ENCODE peak calls at places on chromosomes 16 and 17, in six cellular contexts. One of them, this sample, is unnamed. For H3K27me3, the result is how much of the 10 kb centered on the place peaks cover.

GRCh38 chr16:81567987-81568748 is 123.6 kb downstream of the CMIP start:
- DNase-seq in CD8-positive, alpha-beta memory T cell: no peak
- DNase-seq in brain microvascular endothelial cell: no peak
- DNase-seq in left lung: no peak
- DNase-seq in SJCRH30: no peak
- DNase-seq in CD4-positive, alpha-beta T cell: no peak
- DNase-seq in this sample: no peak

GRCh38 chr17:59859444-59860025 is 33.2 kb downstream of the TUBD1 start:
- DNase-seq in CD8-positive, alpha-beta memory T cell: peak
- DNase-seq in brain microvascular endothelial cell: peak
- DNase-seq in left lung: no peak
- DNase-seq in SJCRH30: peak
- DNase-seq in CD4-positive, alpha-beta T cell: no peak
- DNase-seq in this sample: peak

GRCh38 chr16:79188115-79188779 is 412.3 kb downstream of the MAF start:
- DNase-seq in CD8-positive, alpha-beta memory T cell: no peak
- DNase-seq in brain microvascular endothelial cell: no peak
- DNase-seq in left lung: no peak
- DNase-seq in SJCRH30: no peak
- DNase-seq in CD4-positive, alpha-beta T cell: no peak
- DNase-seq in this sample: no peak

GRCh38 chr16:57186630-57187507 is 740 bp downstream of the RSPRY1 start:
- DNase-seq in CD8-positive, alpha-beta memory T cell: peak
- DNase-seq in brain microvascular endothelial cell: peak
- DNase-seq in left lung: no peak
- DNase-seq in SJCRH30: peak
- DNase-seq in CD4-positive, alpha-beta T cell: no peak
- DNase-seq in this sample: peak

GRCh38 chr17:35890774-35891155 is 10.6 kb upstream of the CCL5 start:
- DNase-seq in CD8-positive, alpha-beta memory T cell: peak
- DNase-seq in brain microvascular endothelial cell: no peak
- DNase-seq in left lung: no peak
- DNase-seq in SJCRH30: no peak
- DNase-seq in CD4-positive, alpha-beta T cell: peak
- DNase-seq in this sample: peak

GRCh38 chr16:82192665-82193064 is 22.6 kb upstream of the MPHOSPH6 start:
- DNase-seq in CD8-positive, alpha-beta memory T cell: no peak
- DNase-seq in brain microvascular endothelial cell: peak
- DNase-seq in left lung: no peak
- DNase-seq in SJCRH30: no peak
- DNase-seq in CD4-positive, alpha-beta T cell: no peak
- DNase-seq in this sample: no peak

GRCh38 chr17:229130-229944 is 47.9 kb upstream of the DOC2B start:
- DNase-seq in CD8-positive, alpha-beta memory T cell: no peak
- DNase-seq in brain microvascular endothelial cell: peak
- DNase-seq in left lung: peak
- DNase-seq in SJCRH30: no peak
- DNase-seq in CD4-positive, alpha-beta T cell: no peak
- DNase-seq in this sample: no peak

GRCh38 chr17:61996916-61997605 is 68.0 kb downstream of the MED13 start:
- DNase-seq in CD8-positive, alpha-beta memory T cell: no peak
- DNase-seq in brain microvascular endothelial cell: no peak
- DNase-seq in left lung: no peak
- DNase-seq in SJCRH30: no peak
- DNase-seq in CD4-positive, alpha-beta T cell: no peak
- DNase-seq in this sample: no peak

GRCh38 chr17:29010129-29010528 is 4.3 kb upstream of the SEZ6 start:
- DNase-seq in CD8-positive, alpha-beta memory T cell: no peak
- DNase-seq in brain microvascular endothelial cell: no peak
- DNase-seq in left lung: no peak
- DNase-seq in SJCRH30: no peak
- DNase-seq in CD4-positive, alpha-beta T cell: no peak
- DNase-seq in this sample: no peak

GRCh38 chr16:27508476-27508875 is 41.2 kb downstream of the GTF3C1 start:
- DNase-seq in CD8-positive, alpha-beta memory T cell: no peak
- DNase-seq in brain microvascular endothelial cell: no peak
- DNase-seq in left lung: no peak
- DNase-seq in SJCRH30: no peak
- DNase-seq in CD4-positive, alpha-beta T cell: no peak
- DNase-seq in this sample: no peak

GRCh38 chr17:6435968-6436367 is 1.0 kb upstream of the AIPL1 start:
- DNase-seq in CD8-positive, alpha-beta memory T cell: peak
- DNase-seq in brain microvascular endothelial cell: peak
- DNase-seq in left lung: peak
- DNase-seq in SJCRH30: peak
- DNase-seq in CD4-positive, alpha-beta T cell: peak
- DNase-seq in this sample: peak

GRCh38 chr17:58084317-58084981 is 1.2 kb downstream of the DYNLL2 start:
- DNase-seq in CD8-positive, alpha-beta memory T cell: peak
- DNase-seq in brain microvascular endothelial cell: no peak
- DNase-seq in left lung: no peak
- DNase-seq in SJCRH30: peak
- DNase-seq in CD4-positive, alpha-beta T cell: peak
- DNase-seq in this sample: peak

GRCh38 chr17:19744922-19745757 is 3.0 kb downstream of the ALDH3A1 start:
- DNase-seq in CD8-positive, alpha-beta memory T cell: peak
- DNase-seq in brain microvascular endothelial cell: peak
- DNase-seq in left lung: peak
- DNase-seq in SJCRH30: peak
- DNase-seq in CD4-positive, alpha-beta T cell: peak
- DNase-seq in this sample: peak

GRCh38 chr17:51819341-51819740 is 339.2 kb downstream of the CA10 start:
- DNase-seq in CD8-positive, alpha-beta memory T cell: no peak
- DNase-seq in brain microvascular endothelial cell: no peak
- DNase-seq in left lung: no peak
- DNase-seq in SJCRH30: no peak
- DNase-seq in CD4-positive, alpha-beta T cell: no peak
- DNase-seq in this sample: no peak

GRCh38 chr16:5349661-5350060 is 252.1 kb upstream of the EEF2KMT start:
- DNase-seq in CD8-positive, alpha-beta memory T cell: no peak
- DNase-seq in brain microvascular endothelial cell: no peak
- DNase-seq in left lung: no peak
- DNase-seq in SJCRH30: no peak
- DNase-seq in CD4-positive, alpha-beta T cell: no peak
- DNase-seq in this sample: no peak

GRCh38 chr16:8634991-8635736 is 13.7 kb downstream of the METTL22 start:
- DNase-seq in CD8-positive, alpha-beta memory T cell: no peak
- DNase-seq in brain microvascular endothelial cell: peak
- DNase-seq in left lung: no peak
- DNase-seq in SJCRH30: no peak
- DNase-seq in CD4-positive, alpha-beta T cell: no peak
- DNase-seq in this sample: no peak

GRCh38 chr17:57408064-57408811 is 151.9 kb downstream of the MSI2 start:
- DNase-seq in CD8-positive, alpha-beta memory T cell: no peak
- DNase-seq in brain microvascular endothelial cell: no peak
- DNase-seq in left lung: no peak
- DNase-seq in SJCRH30: no peak
- DNase-seq in CD4-positive, alpha-beta T cell: no peak
- DNase-seq in this sample: no peak

GRCh38 chr17:61316633-61317032 is 83.0 kb upstream of the TBX2 start:
- DNase-seq in CD8-positive, alpha-beta memory T cell: no peak
- DNase-seq in brain microvascular endothelial cell: no peak
- DNase-seq in left lung: no peak
- DNase-seq in SJCRH30: no peak
- DNase-seq in CD4-positive, alpha-beta T cell: no peak
- DNase-seq in this sample: no peak

GRCh38 chr16:85448557-85449194 is 164.4 kb upstream of the GSE1 start:
- DNase-seq in CD8-positive, alpha-beta memory T cell: peak
- DNase-seq in brain microvascular endothelial cell: no peak
- DNase-seq in left lung: no peak
- DNase-seq in SJCRH30: peak
- DNase-seq in CD4-positive, alpha-beta T cell: peak
- DNase-seq in this sample: peak

GRCh38 chr17:66345264-66345663 is 42.9 kb downstream of the PRKCA start:
- DNase-seq in CD8-positive, alpha-beta memory T cell: no peak
- DNase-seq in brain microvascular endothelial cell: no peak
- DNase-seq in left lung: no peak
- DNase-seq in SJCRH30: no peak
- DNase-seq in CD4-positive, alpha-beta T cell: no peak
- DNase-seq in this sample: no peak

GRCh38 chr17:233473-233941 is 52.1 kb upstream of the DOC2B start:
- DNase-seq in CD8-positive, alpha-beta memory T cell: no peak
- DNase-seq in brain microvascular endothelial cell: no peak
- DNase-seq in left lung: peak
- DNase-seq in SJCRH30: no peak
- DNase-seq in CD4-positive, alpha-beta T cell: no peak
- DNase-seq in this sample: no peak

GRCh38 chr17:58049533-58049932 is 33.7 kb upstream of the DYNLL2 start:
- DNase-seq in CD8-positive, alpha-beta memory T cell: no peak
- DNase-seq in brain microvascular endothelial cell: no peak
- DNase-seq in left lung: no peak
- DNase-seq in SJCRH30: no peak
- DNase-seq in CD4-positive, alpha-beta T cell: no peak
- DNase-seq in this sample: no peak

GRCh38 chr16:48525201-48526057 is 84.6 kb downstream of the N4BP1 start:
- DNase-seq in CD8-positive, alpha-beta memory T cell: no peak
- DNase-seq in brain microvascular endothelial cell: no peak
- DNase-seq in left lung: peak
- DNase-seq in SJCRH30: no peak
- DNase-seq in CD4-positive, alpha-beta T cell: no peak
- DNase-seq in this sample: no peak

GRCh38 chr16:57089406-57089805 is 3.0 kb upstream of the CPNE2 start:
- DNase-seq in CD8-positive, alpha-beta memory T cell: no peak
- DNase-seq in brain microvascular endothelial cell: no peak
- DNase-seq in left lung: no peak
- DNase-seq in SJCRH30: peak
- DNase-seq in CD4-positive, alpha-beta T cell: no peak
- DNase-seq in this sample: no peak

GRCh38 chr16:79962962-79963361 is 362.4 kb upstream of the MAF start:
- DNase-seq in CD8-positive, alpha-beta memory T cell: no peak
- DNase-seq in brain microvascular endothelial cell: no peak
- DNase-seq in left lung: no peak
- DNase-seq in SJCRH30: no peak
- DNase-seq in CD4-positive, alpha-beta T cell: no peak
- DNase-seq in this sample: no peak

GRCh38 chr16:84367750-84368320 is 503 bp upstream of the ATP2C2 start:
- DNase-seq in CD8-positive, alpha-beta memory T cell: no peak
- DNase-seq in brain microvascular endothelial cell: no peak
- DNase-seq in left lung: peak
- DNase-seq in SJCRH30: no peak
- DNase-seq in CD4-positive, alpha-beta T cell: no peak
- DNase-seq in this sample: no peak

GRCh38 chr16:84368327-84368996 is at the start of gene ATP2C2:
- DNase-seq in CD8-positive, alpha-beta memory T cell: no peak
- DNase-seq in brain microvascular endothelial cell: no peak
- DNase-seq in left lung: peak
- DNase-seq in SJCRH30: no peak
- DNase-seq in CD4-positive, alpha-beta T cell: no peak
- DNase-seq in this sample: no peak

GRCh38 chr16:84369105-84369504 is 767 bp downstream of the ATP2C2 start:
- DNase-seq in CD8-positive, alpha-beta memory T cell: no peak
- DNase-seq in brain microvascular endothelial cell: no peak
- DNase-seq in left lung: no peak
- DNase-seq in SJCRH30: no peak
- DNase-seq in CD4-positive, alpha-beta T cell: no peak
- DNase-seq in this sample: no peak

GRCh38 chr16:84367297-84367680 is 1.0 kb upstream of the ATP2C2 start:
- DNase-seq in CD8-positive, alpha-beta memory T cell: no peak
- DNase-seq in brain microvascular endothelial cell: no peak
- DNase-seq in left lung: peak
- DNase-seq in SJCRH30: no peak
- DNase-seq in CD4-positive, alpha-beta T cell: no peak
- DNase-seq in this sample: no peak

GRCh38 chr16:84366208-84366607 is 2.1 kb upstream of the ATP2C2 start:
- DNase-seq in CD8-positive, alpha-beta memory T cell: no peak
- DNase-seq in brain microvascular endothelial cell: no peak
- DNase-seq in left lung: no peak
- DNase-seq in SJCRH30: no peak
- DNase-seq in CD4-positive, alpha-beta T cell: no peak
- DNase-seq in this sample: no peak
- H3K27me3 ChIP-seq in CD8-positive, alpha-beta memory T cell: under half
- H3K27me3 ChIP-seq in brain microvascular endothelial cell: under half
- H3K27me3 ChIP-seq in left lung: under half
- H3K27me3 ChIP-seq in SJCRH30: under half
- H3K27me3 ChIP-seq in CD4-positive, alpha-beta T cell: under half
- H3K27me3 ChIP-seq in this sample: under half

GRCh38 chr16:84237994-84238750 is 1.6 kb downstream of the KCNG4 start:
- DNase-seq in CD8-positive, alpha-beta memory T cell: no peak
- DNase-seq in brain microvascular endothelial cell: no peak
- DNase-seq in left lung: peak
- DNase-seq in SJCRH30: no peak
- DNase-seq in CD4-positive, alpha-beta T cell: no peak
- DNase-seq in this sample: no peak
- H3K27me3 ChIP-seq in CD8-positive, alpha-beta memory T cell: under half
- H3K27me3 ChIP-seq in brain microvascular endothelial cell: under half
- H3K27me3 ChIP-seq in left lung: under half
- H3K27me3 ChIP-seq in SJCRH30: under half
- H3K27me3 ChIP-seq in CD4-positive, alpha-beta T cell: under half
- H3K27me3 ChIP-seq in this sample: under half

DNA sequence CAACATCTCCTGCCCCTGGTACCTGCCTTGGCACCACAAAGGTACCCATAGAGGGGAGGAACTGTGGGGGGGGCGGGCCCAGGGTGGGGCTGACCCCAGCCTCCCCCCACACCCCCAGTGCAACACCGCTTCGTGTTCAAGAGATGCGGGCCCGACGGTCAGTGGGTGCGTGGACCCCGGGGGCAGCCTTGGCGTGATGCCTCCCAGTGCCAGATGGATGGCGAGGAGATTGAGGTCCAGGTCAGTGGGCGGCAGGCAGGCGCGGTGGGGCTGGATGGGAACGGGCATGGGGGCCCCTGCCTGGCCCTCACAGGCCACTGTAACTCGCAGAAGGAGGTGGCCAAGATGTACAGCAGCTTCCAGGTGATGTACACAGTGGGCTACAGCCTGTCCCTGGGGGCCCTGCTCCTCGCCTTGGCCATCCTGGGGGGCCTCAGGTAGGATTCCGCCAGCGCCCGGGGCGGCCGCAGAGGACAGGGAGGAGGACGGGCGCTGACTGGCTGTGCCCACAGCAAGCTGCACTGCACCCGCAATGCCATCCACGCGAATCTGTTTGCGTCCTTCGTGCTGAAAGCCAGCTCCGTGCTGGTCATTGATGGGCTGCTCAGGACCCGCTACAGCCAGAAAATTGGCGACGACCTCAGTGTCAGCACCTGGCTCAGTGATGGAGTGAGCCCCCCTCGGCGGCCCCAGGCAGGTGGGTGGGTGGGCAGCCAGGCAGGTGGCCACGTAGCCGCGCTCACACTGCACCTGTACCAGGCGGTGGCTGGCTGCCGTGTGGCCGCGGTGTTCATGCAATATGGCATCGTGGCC is 7.1 kb downstream of the GCGR start:
- DNase-seq in CD8-positive, alpha-beta memory T cell: no peak
- DNase-seq in brain microvascular endothelial cell: no peak
- DNase-seq in left lung: no peak
- DNase-seq in SJCRH30: no peak
- DNase-seq in CD4-positive, alpha-beta T cell: no peak
- DNase-seq in this sample: no peak
- H3K27me3 ChIP-seq in CD8-positive, alpha-beta memory T cell: under half
- H3K27me3 ChIP-seq in brain microvascular endothelial cell: under half
- H3K27me3 ChIP-seq in left lung: under half
- H3K27me3 ChIP-seq in SJCRH30: half or more
- H3K27me3 ChIP-seq in CD4-positive, alpha-beta T cell: under half
- H3K27me3 ChIP-seq in this sample: under half

DNA sequence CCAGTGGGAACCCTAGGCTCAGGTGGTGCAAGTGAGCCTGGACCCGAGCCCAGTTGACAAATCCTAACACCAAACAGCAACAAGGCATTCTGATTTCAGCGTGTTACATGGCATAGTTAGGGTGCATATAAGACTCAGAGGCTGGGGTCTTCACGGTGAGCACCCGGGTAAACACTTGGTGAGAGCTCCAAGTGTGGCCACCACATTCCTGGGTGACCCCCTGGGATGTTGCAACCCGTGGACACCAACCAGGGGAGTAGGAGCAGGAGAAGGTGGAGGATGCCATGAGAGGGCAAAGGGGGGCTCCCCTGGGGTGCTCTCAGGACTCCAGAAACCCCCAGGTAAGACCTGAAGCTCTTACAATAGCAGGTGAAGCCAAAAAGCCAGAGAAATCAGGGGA is 69.9 kb upstream of the CDH5 start:
- DNase-seq in CD8-positive, alpha-beta memory T cell: no peak
- DNase-seq in brain microvascular endothelial cell: no peak
- DNase-seq in left lung: no peak
- DNase-seq in SJCRH30: no peak
- DNase-seq in CD4-positive, alpha-beta T cell: no peak
- DNase-seq in this sample: no peak
- H3K27me3 ChIP-seq in CD8-positive, alpha-beta memory T cell: under half
- H3K27me3 ChIP-seq in brain microvascular endothelial cell: under half
- H3K27me3 ChIP-seq in left lung: under half
- H3K27me3 ChIP-seq in SJCRH30: under half
- H3K27me3 ChIP-seq in CD4-positive, alpha-beta T cell: under half
- H3K27me3 ChIP-seq in this sample: under half